ENCODE peak calls at places on chromosome 10, in four cellular contexts. K, W, U and D are unnamed samples.
A peak's percentile ranks its signal among the peaks of the same experiment; 100 is the strongest.

GRCh38 chr10:51860257-51860656 is 160.9 kb upstream of the CSTF2T start:
- DNase-seq in K (no peak), W (no peak), U (no peak), D (no peak)

GRCh38 chr10:86410542-86411124 is 44.0 kb upstream of the GRID1 start:
- DNase-seq in K (peak; percentile 94), W (no peak), U (no peak), D (no peak)

GRCh38 chr10:35563266-35563891 is 41.8 kb upstream of the GJD4 start:
- DNase-seq in K (peak; percentile 64), W (peak; percentile 15), U (peak; percentile 84), D (peak; percentile 64)

GRCh38 chr10:18400201-18400910 is 251.0 kb downstream of the NSUN6 start:
- DNase-seq in K (peak; percentile 5), W (peak; percentile 54), U (no peak), D (peak; percentile 53)

GRCh38 chr10:24382979-24383663 is 174.2 kb downstream of the KIAA1217 start:
- DNase-seq in K (peak; percentile 3), W (no peak), U (no peak), D (no peak)

GRCh38 chr10:28302012-28302667 is 724 bp downstream of the MPP7 start:
- DNase-seq in K (no peak), W (no peak), U (peak; percentile 66), D (no peak)

GRCh38 chr10:96025566-96025965 is 17.8 kb upstream of the CCNJ start:
- DNase-seq in K (peak; percentile 32), W (no peak), U (peak; percentile 59), D (peak; percentile 63)

GRCh38 chr10:21675157-21675796 is 141.2 kb downstream of the MLLT10 start:
- DNase-seq in K (peak; percentile 64), W (no peak), U (peak; percentile 52), D (peak; percentile 47)

GRCh38 chr10:97072851-97073665 is 112.7 kb downstream of the SLIT1 start:
- DNase-seq in K (peak; percentile 55), W (peak; percentile 13), U (peak; percentile 75), D (peak; percentile 88)

GRCh38 chr10:78062296-78062695 is 28.6 kb downstream of the RPS24 start:
- DNase-seq in K (no peak), W (no peak), U (no peak), D (no peak)

GRCh38 chr10:78891741-78892140 is 177.0 kb upstream of the ZMIZ1 start:
- DNase-seq in K (no peak), W (no peak), U (no peak), D (no peak)

GRCh38 chr10:88707429-88708110 is 1.5 kb downstream of the LIPK start:
- DNase-seq in K (no peak), W (no peak), U (no peak), D (no peak)

GRCh38 chr10:133335238-133336122 is 1.2 kb downstream of the CALY start:
- DNase-seq in K (no peak), W (no peak), U (peak; percentile 62), D (peak; percentile 61)

GRCh38 chr10:17214486-17214885 is 13.0 kb upstream of the TRDMT1 start:
- DNase-seq in K (no peak), W (no peak), U (no peak), D (no peak)

DNA sequence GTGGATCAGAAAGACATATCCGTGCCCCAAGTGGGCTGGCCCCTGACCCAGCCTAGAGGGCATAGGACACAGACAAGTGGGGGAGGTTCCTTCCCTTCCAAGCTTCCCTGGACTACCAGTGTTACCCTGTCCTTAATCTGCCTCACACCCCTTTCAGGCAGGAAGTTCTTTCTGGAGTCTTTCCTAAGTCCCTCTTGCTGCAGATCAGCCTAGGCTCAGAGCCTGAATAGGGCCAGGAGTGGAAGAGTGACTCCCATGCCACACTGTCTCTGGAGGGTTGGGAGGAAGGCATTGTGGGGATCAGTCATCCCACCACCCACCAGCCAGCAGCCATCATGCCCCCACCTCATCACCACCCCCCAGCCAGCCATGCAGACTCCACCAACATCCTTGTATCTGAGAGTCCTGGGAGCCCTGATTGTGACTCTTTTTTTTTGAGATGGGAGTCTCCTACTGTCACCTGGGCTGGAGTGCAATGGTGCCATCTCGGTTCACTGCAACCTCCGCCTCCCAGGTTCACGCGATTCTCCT is 22.6 kb downstream of the POLL start:
- DNase-seq in K (no peak), W (no peak), U (no peak), D (no peak)
- TF ChIP-seq SP1 in K (no peak), W (no peak), U (no peak), D (no peak)

GRCh38 chr10:727162-727790 is 37.8 kb upstream of the DIP2C start:
- DNase-seq in K (no peak), W (no peak), U (no peak), D (no peak)
- TF ChIP-seq FOXK2 in K (no peak), W (no peak), U (no peak), D (no peak)

GRCh38 chr10:98403812-98404504 is 11.0 kb downstream of the PYROXD2 start:
- DNase-seq in K (no peak), W (no peak), U (no peak), D (no peak)
- TF ChIP-seq SP1 in K (no peak), W (no peak), U (no peak), D (no peak)

GRCh38 chr10:70942125-70942524 is 53.8 kb upstream of the PCBD1 start:
- DNase-seq in K (no peak), W (no peak), U (no peak), D (no peak)

GRCh38 chr10:70940834-70941568 is 52.6 kb upstream of the PCBD1 start:
- DNase-seq in K (no peak), W (no peak), U (peak; percentile 47), D (no peak)

GRCh38 chr10:70943249-70943648 is 54.9 kb upstream of the PCBD1 start:
- DNase-seq in K (no peak), W (no peak), U (no peak), D (no peak)

GRCh38 chr10:70942725-70943124 is 54.4 kb upstream of the PCBD1 start:
- DNase-seq in K (no peak), W (no peak), U (no peak), D (no peak)

GRCh38 chr10:70943806-70944466 is 55.6 kb upstream of the PCBD1 start:
- DNase-seq in K (no peak), W (no peak), U (no peak), D (no peak)
- TF ChIP-seq FOXK2 in K (no peak), W (no peak), U (no peak), D (no peak)

DNA sequence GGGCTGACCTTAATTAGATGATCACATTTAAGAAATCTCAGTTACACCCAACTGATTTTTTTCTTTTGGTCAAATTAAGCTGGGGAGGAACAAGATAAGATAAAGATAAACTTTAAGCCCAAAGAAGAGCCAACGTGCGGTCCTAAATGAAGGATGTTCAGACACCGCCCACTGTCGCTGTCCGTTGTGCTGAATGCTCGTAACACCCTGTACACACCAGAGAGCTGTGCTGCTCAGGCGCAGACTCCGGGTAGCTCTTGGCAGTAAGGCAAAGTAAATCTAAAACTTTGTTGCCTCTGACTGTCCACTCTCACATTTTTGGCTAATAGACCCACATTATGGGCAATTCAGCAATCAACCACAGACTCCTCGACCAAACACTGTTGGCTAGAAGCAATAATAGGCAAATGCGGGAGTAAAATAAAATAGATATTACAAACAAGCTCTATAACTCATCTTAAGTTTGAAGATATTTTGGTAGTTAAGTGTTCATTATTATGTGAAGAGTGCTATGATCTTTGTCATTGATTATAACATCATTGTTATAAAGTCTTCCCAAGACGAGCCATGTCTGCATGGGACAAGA is 57.1 kb downstream of the PLPP4 start:
- DNase-seq in K (peak; percentile 24), W (no peak), U (peak; percentile 56), D (peak; percentile 76)
- TF ChIP-seq SP1 in K (no peak), W (no peak), U (no peak), D (no peak)

GRCh38 chr10:43075612-43076003 is 1.3 kb upstream of the RET start:
- DNase-seq in K (no peak), W (no peak), U (peak; percentile 31), D (peak; percentile 45)
- TF ChIP-seq FOXK2 in K (no peak), W (no peak), U (no peak), D (no peak)